ENCODE peak calls at places on chromosomes 4 and X, in nine cellular contexts. V is HFF-Myc, P is fibroblast of mammary gland, H is PC-3, G is GM06990, Q is coronary artery, L is fibroblast of lung, X is stomach, S is GM12865. D is an unnamed sample.

GRCh38 chr4:106063009-106063408 is 167.7 kb downstream of the NPNT start:
- DNase-seq in V (no peak), P (no peak), H (peak; percentile 61), G (no peak), Q (no peak), L (no peak), X (no peak), S (no peak), D (no peak)

GRCh38 chr4:168743131-168743530 is 246.3 kb downstream of the PALLD start:
- DNase-seq in V (no peak), P (no peak), H (no peak), G (no peak), Q (no peak), L (no peak), X (no peak), S (no peak), D (no peak)

GRCh38 chrX:11138498-11139390 is 27.6 kb downstream of the HCCS start:
- DNase-seq in V (no peak), P (no peak), H (no peak), G (no peak), Q (no peak), L (no peak), X (no peak), S (no peak), D (no peak)

GRCh38 chr4:177185151-177185550 is 124.5 kb upstream of the NEIL3 start:
- DNase-seq in V (no peak), P (no peak), H (no peak), G (no peak), Q (no peak), L (no peak), X (no peak), S (no peak), D (no peak)

GRCh38 chr4:21134994-21135393 is 434.7 kb downstream of the PACRGL start:
- DNase-seq in V (no peak), P (peak; percentile 31), H (peak; percentile 44), G (no peak), Q (no peak), L (peak; percentile 8), X (no peak), S (peak; percentile 5), D (no peak)

GRCh38 chr4:183546376-183546775 is 41.5 kb downstream of the ING2 start:
- DNase-seq in V (no peak), P (no peak), H (no peak), G (no peak), Q (no peak), L (no peak), X (no peak), S (no peak), D (no peak)

GRCh38 chr4:180449395-180449956 is 1793.7 kb upstream of the TENM3 start:
- DNase-seq in V (no peak), P (no peak), H (peak; percentile 57), G (no peak), Q (no peak), L (peak; percentile 44), X (no peak), S (peak; percentile 64), D (no peak)

GRCh38 chrX:1491851-1492349 is 39.2 kb upstream of the ASMTL start:
- DNase-seq in V (no peak), P (no peak), H (peak; percentile 22), G (peak; percentile 85), Q (peak; percentile 24), L (no peak), X (no peak), S (peak; percentile 93), D (no peak)

GRCh38 chrX:153381684-153382532 is 19.2 kb downstream of the PNMA6E start:
- DNase-seq in V (peak; percentile 39), P (peak; percentile 91), H (no peak), G (no peak), Q (peak; percentile 65), L (peak; percentile 92), X (no peak), S (peak; percentile 17), D (peak; percentile 65)

DNA sequence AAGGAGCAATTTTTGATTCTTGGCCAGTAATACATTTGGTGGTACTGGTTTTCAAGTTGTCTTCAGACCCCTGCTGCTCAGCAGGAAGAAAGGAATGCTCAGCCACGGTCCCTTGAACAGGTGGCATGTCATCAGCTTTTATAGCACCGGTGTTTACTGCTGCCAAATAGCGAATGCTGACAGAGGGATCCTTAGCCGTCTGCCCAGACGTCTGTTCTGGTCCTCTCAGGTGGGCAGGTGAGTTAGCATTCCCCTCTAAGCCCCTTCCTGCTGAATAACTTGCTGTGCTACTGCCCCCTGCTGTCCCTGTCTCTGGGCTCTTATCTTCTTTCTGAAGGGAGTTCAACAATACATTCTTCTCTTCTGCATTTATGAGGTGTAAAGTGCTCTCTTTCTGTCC is 28.4 kb downstream of the BOD1L1 start:
- DNase-seq in V (no peak), P (no peak), H (no peak), G (no peak), Q (no peak), L (no peak), X (no peak), S (no peak), D (no peak)
- TF ChIP-seq CTCF in V (peak; percentile 29), P (peak; percentile 23), H (peak; percentile 53), G (peak; percentile 4), Q (no peak), L (peak; percentile 27), X (no peak), S (peak; percentile 7), D (peak; percentile 34)

GRCh38 chr4:120920666-120921065 is 1.9 kb downstream of the PRDM5 start:
- DNase-seq in V (no peak), P (no peak), H (no peak), G (no peak), Q (no peak), L (no peak), X (no peak), S (no peak), D (no peak)

GRCh38 chr4:120922390-120923200 is at the start of gene PRDM5:
- DNase-seq in V (no peak), P (peak; percentile 64), H (peak; percentile 21), G (peak; percentile 16), Q (peak; percentile 74), L (peak; percentile 71), X (peak; percentile 29), S (no peak), D (no peak)

GRCh38 chr4:120923201-120923522 is 636 bp upstream of the PRDM5 start:
- DNase-seq in V (no peak), P (no peak), H (no peak), G (no peak), Q (no peak), L (no peak), X (no peak), S (no peak), D (no peak)

GRCh38 chr4:120919358-120919757 is 3.2 kb downstream of the PRDM5 start:
- DNase-seq in V (no peak), P (no peak), H (no peak), G (no peak), Q (no peak), L (no peak), X (no peak), S (no peak), D (no peak)

GRCh38 chr4:120921456-120922389 is 803 bp downstream of the PRDM5 start:
- DNase-seq in V (no peak), P (peak; percentile 75), H (peak; percentile 53), G (peak; percentile 9), Q (peak; percentile 81), L (peak; percentile 71), X (peak; percentile 59), S (no peak), D (no peak)
- H3K4me3 ChIP-seq in V (peak overlapping the region; percentile 60), P (peak overlapping the region; percentile 42), H (peak overlapping the region; percentile 89), G (peak overlapping the region; percentile 46), Q (peak overlapping the region; percentile 86), L (peak overlapping the region; percentile 72), X (peak overlapping the region; percentile 77), S (no peak overlapping the region), D (peak overlapping the region; percentile 67)

GRCh38 chrX:78098108-78098507 is 5.9 kb upstream of the PGK1 start:
- DNase-seq in V (no peak), P (no peak), H (no peak), G (no peak), Q (no peak), L (no peak), X (no peak), S (no peak), D (no peak)

GRCh38 chrX:78092296-78092695 is 11.8 kb upstream of the PGK1 start:
- DNase-seq in V (peak; percentile 40), P (peak; percentile 61), H (peak; percentile 57), G (peak; percentile 46), Q (no peak), L (peak; percentile 82), X (no peak), S (peak; percentile 55), D (peak; percentile 4)
- TF ChIP-seq CTCF in V (peak; percentile 52), P (peak; percentile 52), H (peak; percentile 55), G (peak; percentile 64), Q (no peak), L (peak; percentile 60), X (no peak), S (peak; percentile 43), D (peak; percentile 57)

GRCh38 chrX:135520553-135521404 is at the start of gene INTS6L:
- DNase-seq in V (peak; percentile 43), P (peak; percentile 87), H (peak; percentile 77), G (peak; percentile 85), Q (peak; percentile 88), L (peak; percentile 89), X (peak; percentile 87), S (peak; percentile 93), D (peak; percentile 59)

GRCh38 chrX:135521405-135522131 is 1.1 kb downstream of the INTS6L start:
- DNase-seq in V (peak; percentile 51), P (peak; percentile 85), H (peak; percentile 81), G (peak; percentile 90), Q (peak; percentile 87), L (peak; percentile 87), X (peak; percentile 78), S (peak; percentile 93), D (peak; percentile 60)

GRCh38 chrX:135520022-135520552 is 373 bp upstream of the INTS6L start:
- DNase-seq in V (no peak), P (peak; percentile 39), H (no peak), G (no peak), Q (no peak), L (peak; percentile 52), X (no peak), S (no peak), D (no peak)

GRCh38 chrX:135522132-135522530 is 1.7 kb downstream of the INTS6L start:
- DNase-seq in V (no peak), P (no peak), H (no peak), G (no peak), Q (no peak), L (no peak), X (no peak), S (no peak), D (no peak)

DNA sequence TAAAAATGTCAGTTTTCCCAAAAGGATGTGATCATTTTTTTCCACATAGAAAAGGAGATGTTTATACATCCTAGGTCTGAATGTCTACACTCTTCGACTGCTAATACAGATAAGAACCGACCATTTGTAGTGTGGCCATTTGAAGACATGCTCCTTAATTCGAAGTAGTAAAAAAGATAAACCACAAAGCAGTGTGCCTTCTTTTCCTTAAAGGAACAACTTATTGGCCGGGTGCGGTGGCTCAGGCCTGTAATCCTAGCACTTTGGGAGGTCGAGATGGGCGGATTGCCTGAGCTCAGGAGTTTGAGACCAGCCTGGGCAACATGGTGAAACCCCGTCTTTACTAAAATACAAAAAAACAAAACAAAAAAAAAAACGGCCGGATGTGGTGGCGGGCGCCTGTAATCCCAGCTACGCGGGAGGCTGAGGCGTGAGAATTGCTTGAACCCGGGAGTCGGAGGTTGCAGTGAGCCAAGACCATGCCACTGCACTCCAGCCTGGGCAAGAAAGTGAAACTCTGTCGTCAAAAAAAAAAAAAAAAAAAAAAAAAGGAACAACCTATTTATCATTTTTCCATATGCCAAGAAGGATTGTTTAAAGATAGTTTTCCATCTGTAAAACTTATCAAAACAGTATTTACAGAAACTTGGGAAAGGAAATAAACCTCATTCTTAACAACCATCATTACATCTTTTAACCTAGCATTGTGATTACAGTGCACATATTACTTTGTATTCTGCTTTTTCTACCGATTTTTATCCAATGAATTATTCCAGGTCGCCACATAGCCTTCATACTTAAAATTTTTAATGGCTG is 2.6 kb downstream of the INTS6L start:
- DNase-seq in V (no peak), P (no peak), H (no peak), G (no peak), Q (no peak), L (peak; percentile 0), X (no peak), S (no peak), D (no peak)
- H3K4me3 ChIP-seq in V (no peak overlapping the region), P (no peak overlapping the region), H (no peak overlapping the region), G (no peak overlapping the region), Q (no peak overlapping the region), L (peak overlapping the region; percentile 64), X (no peak overlapping the region), S (peak overlapping the region; percentile 52), D (no peak overlapping the region)